ENCODE peak calls at places on chromosomes 2 and 18, in seven cellular contexts. V, K, Y, Z, R, L and M are unnamed samples.

GRCh38 chr18:9096013-9096383 is 6.5 kb upstream of the NDUFV2 start:
- ATAC-seq in R (no peak), L (no peak), K (no peak), Z (peak), Y (no peak), V (no peak), M (no peak)

GRCh38 chr2:139963863-139964355 is 1183.7 kb upstream of the NXPH2 start:
- ATAC-seq in L (no peak), Z (peak), K (no peak), V (no peak), R (no peak), Y (no peak), M (no peak)

GRCh38 chr2:125086313-125087184 is 1061.5 kb downstream of the CNTNAP5 start:
- ATAC-seq in K (no peak), R (peak), Z (no peak), V (no peak), Y (no peak), L (no peak), M (no peak)

GRCh38 chr18:2597639-2598038 is 26.3 kb downstream of the NDC80 start:
- ATAC-seq in K (no peak), L (no peak), R (no peak), V (no peak), Z (no peak), Y (no peak), M (no peak)

GRCh38 chr2:66790651-66791181 is 355.8 kb downstream of the MEIS1 start:
- ATAC-seq in Y (peak), L (no peak), K (no peak), V (no peak), Z (no peak), R (no peak), M (peak)

GRCh38 chr2:122652670-122653069 is 897.2 kb downstream of the TSN start:
- ATAC-seq in Y (no peak), Z (peak), L (no peak), K (no peak), R (no peak), V (no peak), M (no peak)

GRCh38 chr2:144240656-144241339 is 279.1 kb downstream of the ZEB2 start:
- ATAC-seq in Y (no peak), L (peak), Z (peak), V (no peak), K (no peak), R (peak), M (no peak)

GRCh38 chr2:157414050-157414449 is 29.8 kb downstream of the CYTIP start:
- ATAC-seq in V (no peak), L (no peak), Z (peak), R (no peak), K (peak), Y (no peak), M (no peak)

GRCh38 chr2:55966431-55967118 is 43.0 kb upstream of the EFEMP1 start:
- ATAC-seq in Z (no peak), V (no peak), Y (no peak), K (peak), L (no peak), R (peak), M (peak)

GRCh38 chr2:56380861-56381260 is 197.1 kb downstream of the CCDC85A start:
- ATAC-seq in L (no peak), Y (no peak), V (no peak), K (no peak), Z (no peak), R (no peak), M (no peak)

GRCh38 chr18:48123324-48123723 is 192.9 kb upstream of the SMAD2 start:
- ATAC-seq in L (peak), Z (no peak), K (no peak), V (no peak), R (peak), Y (no peak), M (no peak)

GRCh38 chr2:47313141-47313691 is 89.7 kb upstream of the MSH2 start:
- ATAC-seq in K (peak), Y (peak), Z (no peak), V (peak), L (peak), R (peak), M (no peak)

GRCh38 chr2:64233396-64233922 is 89.2 kb upstream of the PELI1 start:
- ATAC-seq in V (no peak), Y (no peak), L (no peak), R (no peak), K (no peak), Z (no peak), M (no peak)

GRCh38 chr2:109466674-109467575 is 146.8 kb downstream of the SEPTIN10 start:
- ATAC-seq in L (no peak), R (no peak), Z (no peak), V (no peak), K (peak), Y (peak), M (no peak)

GRCh38 chr2:216590780-216591179 is 42.4 kb upstream of the IGFBP2 start:
- ATAC-seq in Y (no peak), V (peak), K (peak), L (peak), Z (no peak), R (peak), M (peak)

GRCh38 chr2:119214453-119214852 is 9.2 kb upstream of the STEAP3 start:
- ATAC-seq in L (peak), V (no peak), Y (no peak), Z (no peak), K (no peak), R (no peak), M (no peak)

GRCh38 chr18:48270929-48271328 is 138.3 kb downstream of the ZBTB7C start:
- ATAC-seq in R (peak), Z (no peak), K (no peak), Y (no peak), V (no peak), L (no peak), M (no peak)

GRCh38 chr2:36408198-36408703 is 52.7 kb downstream of the CRIM1 start:
- ATAC-seq in L (peak), K (peak), Y (no peak), Z (no peak), R (peak), V (peak), M (peak)

GRCh38 chr18:8675057-8675456 is 30.3 kb upstream of the MTCL1 start:
- ATAC-seq in R (no peak), L (no peak), V (no peak), K (no peak), Z (no peak), Y (no peak), M (no peak)

GRCh38 chr2:27003857-27004256 is 28.9 kb upstream of the TMEM214 start:
- ATAC-seq in Y (peak), Z (peak), K (no peak), V (no peak), L (no peak), R (no peak), M (no peak)

GRCh38 chr2:46847726-46848421 is 67.7 kb downstream of the MCFD2 start:
- ATAC-seq in V (peak), Z (no peak), K (peak), L (no peak), R (no peak), Y (peak), M (peak)

GRCh38 chr2:65421432-65421748 is 11.0 kb downstream of the SPRED2 start:
- ATAC-seq in V (peak), Z (peak), L (peak), K (no peak), Y (peak), R (no peak), M (no peak)

GRCh38 chr18:21366896-21367295 is 124.9 kb downstream of the GREB1L start:
- ATAC-seq in Y (no peak), L (no peak), Z (no peak), V (no peak), R (no peak), K (no peak), M (no peak)

GRCh38 chr2:99448556-99448955 is 41.3 kb downstream of the REV1 start:
- ATAC-seq in K (no peak), L (no peak), R (no peak), Z (no peak), Y (peak), V (no peak), M (no peak)

DNA sequence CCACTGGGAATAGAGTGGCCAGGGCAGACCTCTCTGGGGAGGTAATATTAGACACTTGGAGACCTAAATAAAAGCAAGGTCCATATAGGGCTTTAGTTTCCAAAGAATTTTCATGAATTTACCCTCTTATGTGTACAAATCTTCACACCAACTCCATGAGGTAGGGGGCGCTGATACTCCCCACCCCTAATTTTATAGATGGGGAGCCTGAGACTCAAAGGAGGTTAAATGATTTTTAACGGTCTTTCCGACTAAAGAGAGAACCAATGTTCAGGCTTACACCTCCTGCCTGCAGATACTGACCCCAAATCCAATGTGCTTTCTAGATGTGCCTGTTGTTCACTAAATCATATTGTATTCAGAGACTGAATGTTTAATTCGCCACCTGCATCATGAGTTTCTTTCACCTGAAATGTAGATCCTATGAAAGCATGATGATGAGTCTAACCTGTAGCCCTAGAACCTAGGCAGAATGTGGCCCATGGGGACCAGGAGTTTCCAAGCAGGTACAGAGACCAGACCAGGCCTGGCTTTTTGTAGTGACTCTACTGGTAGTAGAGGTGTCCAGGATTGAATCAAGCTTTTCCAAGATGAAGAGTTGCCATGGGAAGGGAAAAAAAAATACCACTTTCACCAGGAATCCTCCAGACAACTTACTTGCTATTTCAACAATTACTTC is 16.8 kb upstream of the PAX3 start:
- ATAC-seq in K (no peak), Y (no peak), R (no peak), Z (no peak), L (no peak), V (no peak), M (no peak)
- TF ChIP-seq CTCF in K (no peak), Y (no peak), R (no peak), Z (peak), L (peak), V (peak), M (no peak)

GRCh38 chr2:4053769-4054493 is 350.6 kb downstream of the DCDC2C start:
- ATAC-seq in L (no peak), V (no peak), K (no peak), Z (no peak), Y (no peak), R (no peak), M (no peak)
- TF ChIP-seq CTCF in L (no peak), V (peak), K (peak), Z (no peak), Y (peak), R (no peak), M (no peak)

GRCh38 chr2:190553254-190553653 is 18.7 kb upstream of the NEMP2 start:
- ATAC-seq in Z (no peak), Y (no peak), V (no peak), K (no peak), R (no peak), L (no peak), M (no peak)

GRCh38 chr2:190546734-190547133 is 12.2 kb upstream of the NEMP2 start:
- ATAC-seq in K (no peak), L (no peak), Y (no peak), R (no peak), V (no peak), Z (no peak), M (no peak)

GRCh38 chr2:190547914-190548313 is 13.4 kb upstream of the NEMP2 start:
- ATAC-seq in L (no peak), Z (no peak), Y (peak), K (no peak), R (no peak), V (no peak), M (no peak)

GRCh38 chr2:190551928-190552327 is 17.4 kb upstream of the NEMP2 start:
- ATAC-seq in K (peak), Z (peak), V (no peak), L (no peak), Y (no peak), R (no peak), M (no peak)

GRCh38 chr2:190550137-190550536 is 15.6 kb upstream of the NEMP2 start:
- ATAC-seq in K (no peak), Z (no peak), Y (no peak), L (peak), R (no peak), V (no peak), M (no peak)
- TF ChIP-seq CTCF in K (no peak), Z (no peak), Y (no peak), L (no peak), R (no peak), V (no peak), M (no peak)

GRCh38 chr18:46754661-46755292 is 2.1 kb downstream of the ST8SIA5 start:
- ATAC-seq in Z (no peak), K (peak), Y (no peak), L (peak), V (no peak), R (no peak), M (no peak)
- TF ChIP-seq CTCF in Z (no peak), K (peak), Y (no peak), L (no peak), V (no peak), R (no peak), M (no peak)

GRCh38 chr2:234457421-234457820 is 39.5 kb downstream of the ARL4C start:
- ATAC-seq in L (no peak), Y (no peak), V (no peak), R (no peak), Z (no peak), K (no peak), M (no peak)
- TF ChIP-seq CTCF in L (no peak), Y (no peak), V (no peak), R (no peak), Z (no peak), K (no peak), M (no peak)